ENCODE peak calls at places on chromosome 13, in seven cellular contexts. K is fibroblast of lung, Z is MM.1S, L is PC-3, X is neuronal stem cell, H is IMR-90, E is endodermal cell. C is an unnamed sample.

GRCh38 chr13:113918981-113919646 is 54.8 kb downstream of the C13orf46 start:
- DNase-seq in K (no peak), Z (no peak), L (no peak), X (no peak), H (no peak), E (peak; percentile 23), C (no peak)

GRCh38 chr13:77874406-77874805 is 44.2 kb downstream of the EDNRB start:
- DNase-seq in K (peak; percentile 45), Z (no peak), L (peak; percentile 59), X (no peak), H (peak; percentile 80), E (no peak), C (peak; percentile 60)

GRCh38 chr13:30718661-30719520 is 16.5 kb upstream of the ALOX5AP start:
- DNase-seq in K (peak; percentile 96), Z (no peak), L (peak; percentile 91), X (no peak), H (peak; percentile 95), E (no peak), C (no peak)

GRCh38 chr13:101941095-101941777 is 460.6 kb downstream of the FGF14 start:
- DNase-seq in K (peak; percentile 2), Z (no peak), L (peak; percentile 19), X (no peak), H (peak; percentile 2), E (peak; percentile 65), C (no peak)

GRCh38 chr13:24725379-24725778 is 38.6 kb upstream of the RNF17 start:
- DNase-seq in K (no peak), Z (no peak), L (no peak), X (no peak), H (no peak), E (no peak), C (no peak)

GRCh38 chr13:83151308-83151660 is 731.0 kb downstream of the SLITRK1 start:
- DNase-seq in K (peak; percentile 5), Z (no peak), L (no peak), X (no peak), H (peak; percentile 32), E (no peak), C (no peak)

GRCh38 chr13:100668408-100668807 is 6.2 kb downstream of the TMTC4 start:
- DNase-seq in K (peak; percentile 91), Z (no peak), L (peak; percentile 23), X (no peak), H (peak; percentile 17), E (no peak), C (peak; percentile 57)

GRCh38 chr13:97194473-97194872 is 27.7 kb upstream of the MBNL2 start:
- DNase-seq in K (peak; percentile 87), Z (no peak), L (peak; percentile 71), X (no peak), H (peak; percentile 78), E (no peak), C (peak; percentile 90)

GRCh38 chr13:35760678-35761308 is 284.3 kb upstream of the MAB21L1 start:
- DNase-seq in K (no peak), Z (no peak), L (no peak), X (no peak), H (no peak), E (peak; percentile 69), C (no peak)

GRCh38 chr13:35763805-35764170 is 287.3 kb upstream of the MAB21L1 start:
- DNase-seq in K (no peak), Z (no peak), L (no peak), X (no peak), H (no peak), E (no peak), C (no peak)

GRCh38 chr13:35763060-35763804 is 286.7 kb upstream of the MAB21L1 start:
- DNase-seq in K (no peak), Z (no peak), L (no peak), X (no peak), H (no peak), E (no peak), C (no peak)

GRCh38 chr13:35764359-35765015 is 288.0 kb upstream of the MAB21L1 start:
- DNase-seq in K (peak; percentile 81), Z (no peak), L (no peak), X (no peak), H (no peak), E (no peak), C (no peak)

DNA sequence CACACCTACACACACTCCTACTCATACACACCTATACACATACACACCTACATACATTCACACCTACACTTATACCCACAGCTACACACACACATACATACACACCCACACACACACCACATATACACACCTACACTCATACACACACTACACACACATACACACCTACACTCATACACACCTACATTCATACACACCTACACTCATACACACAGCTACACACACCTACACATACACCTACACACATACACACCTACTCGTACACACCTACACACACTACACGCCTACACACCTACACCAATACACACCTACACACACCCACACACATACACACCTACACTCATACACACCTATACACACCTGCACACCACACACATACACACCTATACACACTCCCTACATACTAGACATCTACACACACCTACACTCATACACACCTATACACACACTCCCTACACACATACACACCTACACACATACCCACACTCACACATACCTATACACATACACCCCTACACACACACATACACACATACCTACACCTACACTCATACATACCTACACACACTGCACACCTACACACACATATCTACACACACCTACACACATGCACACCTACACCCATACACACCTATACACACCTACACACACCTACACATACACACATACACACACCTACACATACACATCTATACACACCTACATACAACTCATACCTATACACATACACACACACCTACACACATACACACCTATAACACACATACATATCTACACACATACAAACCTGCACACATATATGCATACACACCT is 285.2 kb upstream of the MAB21L1 start:
- DNase-seq in K (no peak), Z (no peak), L (no peak), X (no peak), H (no peak), E (no peak), C (no peak)
- H3K9ac ChIP-seq in K (no peak overlapping the region), Z (no peak overlapping the region), L (no peak overlapping the region), X (peak overlapping the region; percentile 7), H (no peak overlapping the region), E (no peak overlapping the region), C (no peak overlapping the region)

GRCh38 chr13:32252812-32253440 is 62.2 kb downstream of the ZAR1L start:
- DNase-seq in K (no peak), Z (no peak), L (no peak), X (no peak), H (no peak), E (no peak), C (no peak)

GRCh38 chr13:32254416-32254815 is 60.7 kb downstream of the ZAR1L start:
- DNase-seq in K (no peak), Z (no peak), L (no peak), X (no peak), H (no peak), E (no peak), C (peak; percentile 46)

GRCh38 chr13:32254916-32255743 is 60.0 kb downstream of the ZAR1L start:
- DNase-seq in K (no peak), Z (no peak), L (peak; percentile 45), X (no peak), H (no peak), E (no peak), C (peak; percentile 26)

GRCh38 chr13:32255744-32256120 is 59.4 kb downstream of the ZAR1L start:
- DNase-seq in K (no peak), Z (no peak), L (peak; percentile 22), X (no peak), H (peak; percentile 76), E (no peak), C (peak; percentile 85)

DNA sequence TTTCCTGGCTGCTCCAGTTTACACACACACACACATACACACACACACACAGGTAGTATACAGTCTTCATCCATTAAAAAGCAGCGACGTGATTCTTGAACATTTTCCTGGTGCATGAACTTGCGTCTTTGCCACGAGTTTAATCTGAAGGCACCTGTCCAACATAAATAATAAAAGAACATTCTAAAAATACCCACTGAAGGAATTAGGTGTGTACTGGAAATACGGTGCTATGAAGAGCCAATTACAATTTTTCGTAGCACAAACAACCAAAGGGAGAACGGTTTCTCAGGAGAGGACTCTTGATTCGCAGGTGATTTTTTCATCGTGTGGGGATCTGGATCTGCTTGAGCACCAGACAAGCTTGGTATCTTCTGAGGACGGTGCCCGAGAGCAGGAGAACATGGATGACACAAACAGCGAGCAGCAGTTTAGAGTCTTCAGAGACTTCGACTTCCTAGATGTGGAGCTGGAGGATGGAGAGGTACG is 61.2 kb downstream of the ZAR1L start:
- DNase-seq in K (no peak), Z (no peak), L (no peak), X (no peak), H (no peak), E (no peak), C (peak; percentile 82)
- H3K4me3 ChIP-seq in K (no peak overlapping the region), Z (no peak overlapping the region), L (peak overlapping the region; percentile 62), X (no peak overlapping the region), H (no peak overlapping the region), E (no peak overlapping the region), C (peak overlapping the region; percentile 65)

GRCh38 chr13:110360598-110360997 is 53.5 kb downstream of the COL4A2 start:
- DNase-seq in K (no peak), Z (no peak), L (no peak), X (no peak), H (no peak), E (no peak), C (no peak)
- H3K9ac ChIP-seq in K (peak overlapping the region; percentile 54), Z (no peak overlapping the region), L (no peak overlapping the region), X (peak overlapping the region; percentile 70), H (peak overlapping the region; percentile 36), E (no peak overlapping the region), C (no peak overlapping the region)

GRCh38 chr13:39602277-39602613 is 748 bp downstream of the LHFPL6 start:
- DNase-seq in K (no peak), Z (peak; percentile 10), L (no peak), X (no peak), H (no peak), E (no peak), C (no peak)

GRCh38 chr13:39601636-39602035 is 1.4 kb downstream of the LHFPL6 start:
- DNase-seq in K (no peak), Z (no peak), L (no peak), X (no peak), H (no peak), E (no peak), C (no peak)

GRCh38 chr13:39604736-39605135 is 1.7 kb upstream of the LHFPL6 start:
- DNase-seq in K (no peak), Z (no peak), L (no peak), X (no peak), H (no peak), E (no peak), C (no peak)

GRCh38 chr13:39602614-39603366 is at the start of gene LHFPL6:
- DNase-seq in K (peak; percentile 83), Z (peak; percentile 27), L (peak; percentile 63), X (peak; percentile 73), H (peak; percentile 77), E (peak; percentile 91), C (peak; percentile 81)

DNA sequence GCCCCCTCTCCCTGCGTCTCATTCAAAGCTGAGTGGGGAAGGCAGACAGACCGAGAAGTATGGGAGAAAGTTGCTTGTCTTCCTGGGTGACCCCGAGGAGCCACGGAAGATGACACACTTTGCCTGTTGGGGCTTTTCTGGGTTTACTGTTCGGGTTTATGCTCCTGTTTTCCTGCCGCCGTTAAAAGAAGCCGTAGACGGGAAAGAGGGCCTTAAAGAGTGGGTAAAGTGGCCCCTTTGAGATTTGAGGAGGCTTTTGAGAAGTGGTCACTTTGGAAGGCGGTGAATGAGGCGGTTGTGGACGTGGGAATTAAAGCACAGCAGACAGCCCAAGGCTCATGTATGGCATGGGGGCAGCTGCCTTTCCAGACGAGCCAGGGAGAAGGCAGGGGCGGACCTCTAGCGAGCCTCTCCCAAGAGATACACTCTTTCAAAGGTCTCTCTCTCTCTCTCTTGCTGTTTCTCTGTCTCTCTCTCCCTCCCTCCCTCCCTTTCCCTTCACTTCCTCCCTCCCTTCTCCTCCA is 493 bp upstream of the LHFPL6 start:
- DNase-seq in K (peak; percentile 34), Z (no peak), L (peak; percentile 16), X (no peak), H (peak; percentile 24), E (peak; percentile 73), C (peak; percentile 29)
- H3K4me3 ChIP-seq in K (peak overlapping the region; percentile 85), Z (peak overlapping the region; percentile 70), L (peak overlapping the region; percentile 94), X (peak overlapping the region; percentile 94), H (peak overlapping the region; percentile 80), E (peak overlapping the region; percentile 88), C (peak overlapping the region; percentile 63)

C was measured in endothelial cell of umbilical vein.